ENCODE peak calls at places on chromosomes 13 and 19, in six cellular contexts. T, D, L, V, E and F are unnamed samples.
A peak's percentile ranks its signal among the peaks of the same experiment; 100 is the strongest.

GRCh38 chr13:43831088-43831487 is 44.3 kb upstream of the ENOX1 start:
- DNase-seq in T (no peak), D (peak; percentile 20), L (peak; percentile 85), V (no peak), E (peak; percentile 83), F (no peak)

GRCh38 chr19:14110650-14111049 is 6.9 kb downstream of the PRKACA start:
- DNase-seq in T (no peak), D (no peak), L (no peak), V (no peak), E (no peak), F (no peak)

GRCh38 chr13:50893211-50893852 is 16.3 kb upstream of the RNASEH2B start:
- DNase-seq in T (no peak), D (no peak), L (peak; percentile 38), V (no peak), E (peak; percentile 29), F (no peak)

GRCh38 chr13:40394304-40394983 is 272.0 kb downstream of the FOXO1 start:
- DNase-seq in T (no peak), D (no peak), L (peak; percentile 58), V (no peak), E (no peak), F (no peak)

GRCh38 chr19:46759817-46760333 is 13.6 kb upstream of the STRN4 start:
- DNase-seq in T (no peak), D (peak; percentile 85), L (peak; percentile 99), V (peak; percentile 56), E (peak; percentile 94), F (peak; percentile 97)

GRCh38 chr19:28505933-28506332 is 707.0 kb downstream of the UQCRFS1 start:
- DNase-seq in T (no peak), D (no peak), L (no peak), V (no peak), E (no peak), F (no peak)

GRCh38 chr13:93882086-93882651 is 597.3 kb downstream of the DCT start:
- DNase-seq in T (no peak), D (no peak), L (peak; percentile 46), V (peak; percentile 32), E (no peak), F (no peak)

GRCh38 chr13:102609696-102610095 is 12.9 kb downstream of the TPP2 start:
- DNase-seq in T (no peak), D (no peak), L (no peak), V (no peak), E (no peak), F (no peak)

GRCh38 chr19:2982983-2983350 is 5.6 kb downstream of the TLE6 start:
- DNase-seq in T (no peak), D (peak; percentile 77), L (peak; percentile 91), V (no peak), E (peak; percentile 97), F (no peak)

GRCh38 chr19:46351241-46352041 is 4.6 kb downstream of the PPP5C start:
- DNase-seq in T (no peak), D (peak; percentile 81), L (peak; percentile 48), V (no peak), E (peak; percentile 77), F (no peak)

GRCh38 chr13:83622422-83622784 is 259.9 kb downstream of the SLITRK1 start:
- DNase-seq in T (no peak), D (peak; percentile 37), L (no peak), V (no peak), E (peak; percentile 3), F (no peak)

GRCh38 chr19:50486823-50487515 is 10.3 kb upstream of the GARIN5A start:
- DNase-seq in T (peak; percentile 67), D (no peak), L (peak; percentile 65), V (peak; percentile 42), E (peak; percentile 44), F (no peak)

GRCh38 chr19:47239152-47239551 is 8.2 kb upstream of the BBC3 start:
- DNase-seq in T (no peak), D (no peak), L (no peak), V (no peak), E (no peak), F (no peak)

GRCh38 chr19:33055718-33056117 is 9.0 kb downstream of the RHPN2 start:
- DNase-seq in T (no peak), D (no peak), L (no peak), V (no peak), E (peak; percentile 77), F (no peak)

GRCh38 chr19:17318966-17319365 is 9.6 kb downstream of the DDA1 start:
- DNase-seq in T (no peak), D (no peak), L (no peak), V (no peak), E (no peak), F (no peak)

GRCh38 chr13:110340812-110341444 is 33.8 kb downstream of the COL4A2 start:
- DNase-seq in T (no peak), D (peak; percentile 53), L (peak; percentile 34), V (no peak), E (peak; percentile 85), F (peak; percentile 95)

GRCh38 chr13:110304256-110304655 is 2.7 kb downstream of the COL4A1 start:
- DNase-seq in T (no peak), D (peak; percentile 82), L (peak; percentile 96), V (no peak), E (peak; percentile 61), F (no peak)

GRCh38 chr13:51807041-51807440 is 3.1 kb upstream of the DHRS12 start:
- DNase-seq in T (no peak), D (no peak), L (no peak), V (no peak), E (no peak), F (no peak)

GRCh38 chr13:49625392-49626137 is 2.7 kb upstream of the ARL11 start:
- DNase-seq in T (no peak), D (peak; percentile 32), L (peak; percentile 28), V (no peak), E (peak; percentile 19), F (no peak)

GRCh38 chr13:50131998-50132936 is 117.0 kb downstream of the KCNRG start:
- DNase-seq in T (no peak), D (no peak), L (no peak), V (no peak), E (peak; percentile 4), F (no peak)

GRCh38 chr19:57321746-57322145 is 1.5 kb downstream of the ZNF543 start:
- DNase-seq in T (no peak), D (no peak), L (no peak), V (no peak), E (no peak), F (no peak)

GRCh38 chr19:35120492-35120891 is 4.9 kb downstream of the FXYD3 start:
- DNase-seq in T (no peak), D (peak; percentile 69), L (peak; percentile 96), V (peak; percentile 90), E (peak; percentile 29), F (no peak)

GRCh38 chr19:33866696-33867095 is 70.0 kb downstream of the KCTD15 start:
- DNase-seq in T (no peak), D (no peak), L (no peak), V (no peak), E (no peak), F (no peak)

GRCh38 chr13:50189450-50189849 is 174.2 kb downstream of the KCNRG start:
- DNase-seq in T (no peak), D (no peak), L (no peak), V (no peak), E (no peak), F (no peak)

GRCh38 chr19:51166846-51167490 is 24.9 kb downstream of the SIGLEC7 start:
- DNase-seq in T (no peak), D (no peak), L (no peak), V (no peak), E (no peak), F (no peak)

GRCh38 chr19:49807174-49807830 is 5.8 kb downstream of the FUZ start:
- DNase-seq in T (no peak), D (no peak), L (no peak), V (no peak), E (no peak), F (no peak)

GRCh38 chr13:69194130-69194529 is 913.5 kb upstream of the ATXN8OS start:
- DNase-seq in T (no peak), D (no peak), L (no peak), V (no peak), E (no peak), F (no peak)

GRCh38 chr13:101204270-101205011 is 211.9 kb downstream of the NALCN start:
- DNase-seq in T (no peak), D (no peak), L (peak; percentile 4), V (no peak), E (no peak), F (no peak)

GRCh38 chr13:101205408-101205807 is 210.9 kb downstream of the NALCN start:
- DNase-seq in T (no peak), D (no peak), L (no peak), V (no peak), E (no peak), F (no peak)

GRCh38 chr13:101202590-101202989 is 213.7 kb downstream of the NALCN start:
- DNase-seq in T (no peak), D (no peak), L (no peak), V (no peak), E (no peak), F (no peak)
- TF ChIP-seq CTCF in T (no peak), D (no peak), L (no peak), V (no peak), E (no peak), F (no peak)

GRCh38 chr19:41161903-41162302 is 31.1 kb upstream of the CYP2S1 start:
- DNase-seq in T (no peak), D (no peak), L (no peak), V (no peak), E (no peak), F (no peak)
- TF ChIP-seq CTCF in T (no peak), D (no peak), L (peak; percentile 7), V (peak; percentile 47), E (peak; percentile 16), F (no peak)

GRCh38 chr19:19662866-19663291 is 597 bp downstream of the ATP13A1 start:
- DNase-seq in T (no peak), D (no peak), L (peak; percentile 29), V (no peak), E (peak; percentile 12), F (no peak)

GRCh38 chr19:19662344-19662743 is 1.1 kb downstream of the ATP13A1 start:
- DNase-seq in T (no peak), D (no peak), L (no peak), V (no peak), E (no peak), F (no peak)

GRCh38 chr19:19659646-19660245 is 3.7 kb downstream of the ATP13A1 start:
- DNase-seq in T (no peak), D (no peak), L (no peak), V (no peak), E (no peak), F (peak; percentile 60)

GRCh38 chr19:19661675-19662251 is 1.7 kb downstream of the ATP13A1 start:
- DNase-seq in T (no peak), D (no peak), L (no peak), V (no peak), E (no peak), F (peak; percentile 75)

GRCh38 chr19:19661141-19661674 is 2.3 kb downstream of the ATP13A1 start:
- DNase-seq in T (no peak), D (no peak), L (no peak), V (no peak), E (no peak), F (no peak)
- TF ChIP-seq CTCF in T (no peak), D (no peak), L (no peak), V (no peak), E (no peak), F (no peak)

GRCh38 chr19:55478364-55478763 is 1.9 kb downstream of the ZNF628 start:
- DNase-seq in T (no peak), D (no peak), L (no peak), V (no peak), E (no peak), F (no peak)
- TF ChIP-seq CTCF in T (no peak), D (no peak), L (no peak), V (no peak), E (no peak), F (no peak)